ENCODE peak calls at places on chromosome 16, in eight cellular contexts. H, F, G, Q, W, A, B and C are unnamed samples.

GRCh38 chr16:79672524-79672923 is 72.0 kb upstream of the MAF start:
- DNase-seq in H (no peak), F (no peak), G (no peak), Q (no peak), W (no peak), A (no peak), B (no peak), C (no peak)

GRCh38 chr16:55249936-55250335 is 74.1 kb upstream of the IRX6 start:
- DNase-seq in H (no peak), F (no peak), G (no peak), Q (no peak), W (no peak), A (no peak), B (no peak), C (no peak)

GRCh38 chr16:66383551-66383950 is 17.1 kb downstream of the CDH5 start:
- DNase-seq in H (no peak), F (no peak), G (no peak), Q (no peak), W (no peak), A (no peak), B (no peak), C (no peak)

GRCh38 chr16:80084163-80084562 is 456.6 kb upstream of the DYNLRB2 start:
- DNase-seq in H (no peak), F (no peak), G (no peak), Q (no peak), W (no peak), A (no peak), B (no peak), C (no peak)

GRCh38 chr16:2710711-2711231 is 9.3 kb downstream of the PRSS27 start:
- DNase-seq in H (no peak), F (peak; percentile 70), G (no peak), Q (no peak), W (no peak), A (no peak), B (no peak), C (peak; percentile 22)

GRCh38 chr16:52597772-52598483 is 51.0 kb upstream of the TOX3 start:
- DNase-seq in H (no peak), F (no peak), G (no peak), Q (no peak), W (no peak), A (no peak), B (peak; percentile 56), C (no peak)

GRCh38 chr16:78684040-78684611 is 584.7 kb downstream of the WWOX start:
- DNase-seq in H (peak; percentile 17), F (no peak), G (peak; percentile 93), Q (peak; percentile 72), W (peak; percentile 77), A (no peak), B (peak; percentile 38), C (no peak)

GRCh38 chr16:50467943-50468748 is 80.0 kb upstream of the NKD1 start:
- DNase-seq in H (no peak), F (no peak), G (peak; percentile 28), Q (peak; percentile 74), W (no peak), A (no peak), B (peak; percentile 87), C (peak; percentile 48)

GRCh38 chr16:3497771-3498170 is 2.5 kb upstream of the C16orf90 start:
- DNase-seq in H (no peak), F (peak; percentile 8), G (no peak), Q (no peak), W (no peak), A (no peak), B (no peak), C (no peak)

GRCh38 chr16:1348926-1349325 is 2.8 kb downstream of the TSR3 start:
- DNase-seq in H (no peak), F (no peak), G (no peak), Q (no peak), W (no peak), A (no peak), B (no peak), C (no peak)

GRCh38 chr16:72549878-72550277 is 377.9 kb upstream of the PMFBP1 start:
- DNase-seq in H (no peak), F (no peak), G (no peak), Q (no peak), W (no peak), A (no peak), B (no peak), C (no peak)

GRCh38 chr16:53098526-53099317 is 43.9 kb downstream of the CHD9 start:
- DNase-seq in H (peak; percentile 78), F (peak; percentile 93), G (peak; percentile 97), Q (peak; percentile 81), W (peak; percentile 65), A (peak; percentile 59), B (peak; percentile 76), C (peak; percentile 81)

GRCh38 chr16:19700319-19700781 is 17.7 kb downstream of the KNOP1 start:
- DNase-seq in H (no peak), F (no peak), G (peak; percentile 84), Q (peak; percentile 68), W (no peak), A (peak; percentile 63), B (no peak), C (no peak)

GRCh38 chr16:4700997-4701743 is 7.8 kb downstream of the NUDT16L1 start:
- DNase-seq in H (no peak), F (peak; percentile 62), G (no peak), Q (no peak), W (no peak), A (no peak), B (peak; percentile 85), C (no peak)

GRCh38 chr16:86306811-86307517 is 203.4 kb upstream of the FOXF1 start:
- DNase-seq in H (no peak), F (no peak), G (peak; percentile 64), Q (no peak), W (peak; percentile 60), A (no peak), B (no peak), C (no peak)

GRCh38 chr16:81625544-81626152 is 153.4 kb upstream of the PLCG2 start:
- DNase-seq in H (no peak), F (peak; percentile 91), G (peak; percentile 44), Q (no peak), W (no peak), A (peak; percentile 78), B (peak; percentile 77), C (peak; percentile 41)

GRCh38 chr16:29720703-29721102 is 25.1 kb downstream of the C16orf54 start:
- DNase-seq in H (no peak), F (no peak), G (no peak), Q (no peak), W (no peak), A (no peak), B (no peak), C (no peak)

GRCh38 chr16:28859326-28859725 is 4.3 kb upstream of the SH2B1 start:
- DNase-seq in H (no peak), F (no peak), G (peak; percentile 19), Q (no peak), W (no peak), A (no peak), B (no peak), C (no peak)

GRCh38 chr16:86371083-86371803 is 139.1 kb upstream of the FOXF1 start:
- DNase-seq in H (no peak), F (no peak), G (no peak), Q (no peak), W (no peak), A (no peak), B (no peak), C (no peak)

GRCh38 chr16:54325616-54326265 is 39.2 kb upstream of the IRX3 start:
- DNase-seq in H (no peak), F (no peak), G (peak; percentile 9), Q (no peak), W (no peak), A (no peak), B (no peak), C (no peak)

GRCh38 chr16:79639576-79640311 is 39.2 kb upstream of the MAF start:
- DNase-seq in H (no peak), F (no peak), G (no peak), Q (peak; percentile 68), W (no peak), A (no peak), B (peak; percentile 40), C (no peak)

DNA sequence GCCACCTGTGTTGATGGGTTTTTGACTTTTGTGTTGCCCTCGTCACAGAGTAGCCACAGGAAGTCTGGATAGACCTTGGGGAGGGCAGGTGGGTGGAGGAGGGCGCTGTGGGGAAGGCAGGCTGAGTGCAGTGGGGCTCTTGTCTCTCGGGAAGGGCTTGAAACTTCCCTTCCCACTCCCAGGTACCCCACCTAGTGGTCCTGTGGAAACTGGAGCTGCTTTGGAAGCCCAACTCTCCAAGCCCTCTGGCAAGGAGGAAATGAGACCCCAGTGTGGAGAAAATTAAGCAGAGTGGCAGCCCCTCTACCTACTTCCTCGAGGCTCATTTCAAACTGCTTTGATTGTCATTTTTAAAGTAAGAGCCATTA is 9.2 kb downstream of the CA5A start:
- DNase-seq in H (no peak), F (no peak), G (no peak), Q (no peak), W (no peak), A (no peak), B (no peak), C (no peak)
- TF ChIP-seq CTCF in H (no peak), F (no peak), G (no peak), Q (no peak), W (no peak), A (no peak), B (no peak), C (peak; percentile 8)

GRCh38 chr16:87678618-87679017 is 76.3 kb downstream of the JPH3 start:
- DNase-seq in H (no peak), F (no peak), G (no peak), Q (no peak), W (no peak), A (no peak), B (no peak), C (no peak)
- H3K36me3 ChIP-seq in H (no peaks in the 10 kb centered on the region), F (no peaks in the 10 kb centered on the region), G (no peaks in the 10 kb centered on the region), Q (no peaks in the 10 kb centered on the region), W (no peaks in the 10 kb centered on the region), A (no peaks in the 10 kb centered on the region), B (no peaks in the 10 kb centered on the region), C (no peaks in the 10 kb centered on the region)

DNA sequence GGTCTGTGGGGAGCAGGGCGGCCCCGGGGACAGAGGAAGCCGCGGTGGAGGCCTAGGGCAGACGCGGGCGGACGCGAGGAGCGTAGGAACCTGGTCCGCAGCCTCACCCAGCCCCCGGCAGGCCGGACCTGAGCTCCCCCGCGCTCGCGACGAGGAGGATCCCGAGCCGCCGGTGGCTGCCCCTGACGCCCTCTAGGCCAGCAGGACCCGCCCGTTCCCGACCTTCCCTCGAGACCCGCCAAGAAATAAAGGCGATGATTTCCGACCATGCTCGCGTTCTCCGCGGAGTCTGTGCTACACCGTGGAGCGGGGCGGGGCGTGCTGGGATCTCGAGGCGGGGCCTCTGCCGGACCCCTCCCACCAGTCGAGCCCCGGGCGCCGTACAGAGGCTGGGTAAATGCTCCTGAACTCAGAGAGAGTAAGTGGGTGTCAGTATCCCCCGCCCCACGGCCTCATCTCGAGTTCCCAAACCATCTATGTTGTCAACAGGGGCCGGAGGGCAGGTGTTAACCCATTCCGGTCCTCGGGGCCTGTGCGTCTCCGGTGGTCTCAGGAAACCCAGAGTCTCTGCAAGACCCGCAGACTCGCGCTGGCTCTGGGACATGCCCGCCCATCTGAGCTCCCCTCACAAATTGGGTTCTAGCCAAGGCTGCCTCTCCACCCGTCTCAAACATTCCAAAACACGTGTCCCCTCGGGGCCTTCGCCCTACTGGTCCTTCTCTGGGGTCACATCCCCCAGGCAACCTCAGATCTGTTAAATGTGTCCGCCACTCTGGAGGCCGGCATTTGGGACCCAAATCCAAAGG is 13.7 kb downstream of the SYCE1L start:
- DNase-seq in H (peak; percentile 70), F (peak; percentile 85), G (peak; percentile 42), Q (peak; percentile 84), W (no peak), A (peak; percentile 65), B (peak; percentile 62), C (peak; percentile 59)
- H3K4me3 ChIP-seq in H (peak overlapping the region; percentile 66), F (peak overlapping the region; percentile 28), G (peak overlapping the region; percentile 41), Q (peak overlapping the region; percentile 88), W (peak overlapping the region; percentile 52), A (peak overlapping the region; percentile 81), B (peak overlapping the region; percentile 57), C (peak overlapping the region; percentile 59)

GRCh38 chr16:27340654-27341053 is 26.9 kb downstream of the IL4R start:
- DNase-seq in H (no peak), F (no peak), G (no peak), Q (no peak), W (no peak), A (no peak), B (no peak), C (no peak)
- TF ChIP-seq CTCF in H (no peak), F (no peak), G (no peak), Q (no peak), W (no peak), A (no peak), B (no peak), C (no peak)